ENCODE peak calls at places on chromosomes 16 and 17, in ten cellular contexts. One of them, this sample, is unnamed.
A peak's percentile ranks its signal among the peaks of the same experiment; 100 is the strongest.

GRCh38 chr16:31377210-31377903 is 15.8 kb upstream of the ITGAD start:
- DNase-seq in Calu3: no peak
- DNase-seq in neural crest cell: no peak
- DNase-seq in HL-60: no peak
- DNase-seq in uterus: no peak
- DNase-seq in LNCaP clone FGC: no peak
- DNase-seq in lung: no peak
- DNase-seq in right atrium auricular region: no peak
- DNase-seq in BE2C: no peak
- DNase-seq in tibial artery: no peak
- DNase-seq in this sample: no peak

GRCh38 chr16:75085556-75085955 is 31.0 kb downstream of the LDHD start:
- DNase-seq in Calu3: no peak
- DNase-seq in neural crest cell: no peak
- DNase-seq in HL-60: no peak
- DNase-seq in uterus: no peak
- DNase-seq in LNCaP clone FGC: peak; percentile 57
- DNase-seq in lung: no peak
- DNase-seq in right atrium auricular region: no peak
- DNase-seq in BE2C: no peak
- DNase-seq in tibial artery: no peak
- DNase-seq in this sample: no peak

GRCh38 chr17:44930667-44931066 is 15.4 kb upstream of the GFAP start:
- DNase-seq in Calu3: no peak
- DNase-seq in neural crest cell: no peak
- DNase-seq in HL-60: no peak
- DNase-seq in uterus: no peak
- DNase-seq in LNCaP clone FGC: no peak
- DNase-seq in lung: no peak
- DNase-seq in right atrium auricular region: no peak
- DNase-seq in BE2C: peak; percentile 33
- DNase-seq in tibial artery: no peak
- DNase-seq in this sample: no peak

GRCh38 chr16:53053967-53054669 is 673 bp upstream of the CHD9 start:
- DNase-seq in Calu3: peak; percentile 40
- DNase-seq in neural crest cell: no peak
- DNase-seq in HL-60: peak; percentile 56
- DNase-seq in uterus: peak; percentile 50
- DNase-seq in LNCaP clone FGC: no peak
- DNase-seq in lung: peak; percentile 41
- DNase-seq in right atrium auricular region: no peak
- DNase-seq in BE2C: peak; percentile 24
- DNase-seq in tibial artery: peak; percentile 47
- DNase-seq in this sample: peak; percentile 47

GRCh38 chr17:43079578-43080302 is 45.4 kb downstream of the BRCA1 start:
- DNase-seq in Calu3: no peak
- DNase-seq in neural crest cell: no peak
- DNase-seq in HL-60: no peak
- DNase-seq in uterus: no peak
- DNase-seq in LNCaP clone FGC: no peak
- DNase-seq in lung: no peak
- DNase-seq in right atrium auricular region: no peak
- DNase-seq in BE2C: no peak
- DNase-seq in tibial artery: no peak
- DNase-seq in this sample: no peak

GRCh38 chr16:22109258-22109898 is 17.0 kb downstream of the VWA3A start:
- DNase-seq in Calu3: no peak
- DNase-seq in neural crest cell: no peak
- DNase-seq in HL-60: no peak
- DNase-seq in uterus: no peak
- DNase-seq in LNCaP clone FGC: no peak
- DNase-seq in lung: no peak
- DNase-seq in right atrium auricular region: no peak
- DNase-seq in BE2C: no peak
- DNase-seq in tibial artery: no peak
- DNase-seq in this sample: no peak

GRCh38 chr16:29925173-29925804 is 737 bp downstream of the KCTD13 start:
- DNase-seq in Calu3: no peak
- DNase-seq in neural crest cell: no peak
- DNase-seq in HL-60: no peak
- DNase-seq in uterus: no peak
- DNase-seq in LNCaP clone FGC: no peak
- DNase-seq in lung: no peak
- DNase-seq in right atrium auricular region: no peak
- DNase-seq in BE2C: no peak
- DNase-seq in tibial artery: no peak
- DNase-seq in this sample: peak; percentile 13

GRCh38 chr16:23466162-23466885 is 13.3 kb upstream of the COG7 start:
- DNase-seq in Calu3: no peak
- DNase-seq in neural crest cell: no peak
- DNase-seq in HL-60: no peak
- DNase-seq in uterus: no peak
- DNase-seq in LNCaP clone FGC: no peak
- DNase-seq in lung: no peak
- DNase-seq in right atrium auricular region: no peak
- DNase-seq in BE2C: no peak
- DNase-seq in tibial artery: no peak
- DNase-seq in this sample: no peak

GRCh38 chr16:49755291-49755611 is 100.7 kb downstream of the ZNF423 start:
- DNase-seq in Calu3: peak; percentile 34
- DNase-seq in neural crest cell: no peak
- DNase-seq in HL-60: no peak
- DNase-seq in uterus: peak; percentile 45
- DNase-seq in LNCaP clone FGC: peak; percentile 26
- DNase-seq in lung: no peak
- DNase-seq in right atrium auricular region: no peak
- DNase-seq in BE2C: no peak
- DNase-seq in tibial artery: no peak
- DNase-seq in this sample: no peak
- TF ChIP-seq CTCF in Calu3: no peak
- TF ChIP-seq CTCF in neural crest cell: peak; percentile 51
- TF ChIP-seq CTCF in HL-60: no peak
- TF ChIP-seq CTCF in uterus: peak; percentile 71
- TF ChIP-seq CTCF in LNCaP clone FGC: peak; percentile 65
- TF ChIP-seq CTCF in lung: no peak
- TF ChIP-seq CTCF in right atrium auricular region: no peak
- TF ChIP-seq CTCF in BE2C: peak; percentile 75
- TF ChIP-seq CTCF in tibial artery: peak; percentile 36
- TF ChIP-seq CTCF in this sample: no peak

GRCh38 chr17:81866440-81867122 is 4.6 kb downstream of the ARHGDIA start:
- DNase-seq in Calu3: no peak
- DNase-seq in neural crest cell: no peak
- DNase-seq in HL-60: peak; percentile 25
- DNase-seq in uterus: no peak
- DNase-seq in LNCaP clone FGC: no peak
- DNase-seq in lung: no peak
- DNase-seq in right atrium auricular region: no peak
- DNase-seq in BE2C: no peak
- DNase-seq in tibial artery: no peak
- DNase-seq in this sample: peak; percentile 20

GRCh38 chr17:81865733-81866439 is 5.3 kb downstream of the ARHGDIA start:
- DNase-seq in Calu3: peak; percentile 89
- DNase-seq in neural crest cell: no peak
- DNase-seq in HL-60: no peak
- DNase-seq in uterus: no peak
- DNase-seq in LNCaP clone FGC: peak; percentile 82
- DNase-seq in lung: no peak
- DNase-seq in right atrium auricular region: no peak
- DNase-seq in BE2C: no peak
- DNase-seq in tibial artery: no peak
- DNase-seq in this sample: no peak

GRCh38 chr17:81867952-81868673 is 3.0 kb downstream of the ARHGDIA start:
- DNase-seq in Calu3: peak; percentile 24
- DNase-seq in neural crest cell: no peak
- DNase-seq in HL-60: peak; percentile 35
- DNase-seq in uterus: no peak
- DNase-seq in LNCaP clone FGC: no peak
- DNase-seq in lung: no peak
- DNase-seq in right atrium auricular region: no peak
- DNase-seq in BE2C: no peak
- DNase-seq in tibial artery: no peak
- DNase-seq in this sample: peak; percentile 32

GRCh38 chr17:81868674-81869220 is 2.4 kb downstream of the ARHGDIA start:
- DNase-seq in Calu3: no peak
- DNase-seq in neural crest cell: no peak
- DNase-seq in HL-60: peak; percentile 33
- DNase-seq in uterus: peak; percentile 83
- DNase-seq in LNCaP clone FGC: no peak
- DNase-seq in lung: no peak
- DNase-seq in right atrium auricular region: no peak
- DNase-seq in BE2C: peak; percentile 63
- DNase-seq in tibial artery: no peak
- DNase-seq in this sample: peak; percentile 38

DNA sequence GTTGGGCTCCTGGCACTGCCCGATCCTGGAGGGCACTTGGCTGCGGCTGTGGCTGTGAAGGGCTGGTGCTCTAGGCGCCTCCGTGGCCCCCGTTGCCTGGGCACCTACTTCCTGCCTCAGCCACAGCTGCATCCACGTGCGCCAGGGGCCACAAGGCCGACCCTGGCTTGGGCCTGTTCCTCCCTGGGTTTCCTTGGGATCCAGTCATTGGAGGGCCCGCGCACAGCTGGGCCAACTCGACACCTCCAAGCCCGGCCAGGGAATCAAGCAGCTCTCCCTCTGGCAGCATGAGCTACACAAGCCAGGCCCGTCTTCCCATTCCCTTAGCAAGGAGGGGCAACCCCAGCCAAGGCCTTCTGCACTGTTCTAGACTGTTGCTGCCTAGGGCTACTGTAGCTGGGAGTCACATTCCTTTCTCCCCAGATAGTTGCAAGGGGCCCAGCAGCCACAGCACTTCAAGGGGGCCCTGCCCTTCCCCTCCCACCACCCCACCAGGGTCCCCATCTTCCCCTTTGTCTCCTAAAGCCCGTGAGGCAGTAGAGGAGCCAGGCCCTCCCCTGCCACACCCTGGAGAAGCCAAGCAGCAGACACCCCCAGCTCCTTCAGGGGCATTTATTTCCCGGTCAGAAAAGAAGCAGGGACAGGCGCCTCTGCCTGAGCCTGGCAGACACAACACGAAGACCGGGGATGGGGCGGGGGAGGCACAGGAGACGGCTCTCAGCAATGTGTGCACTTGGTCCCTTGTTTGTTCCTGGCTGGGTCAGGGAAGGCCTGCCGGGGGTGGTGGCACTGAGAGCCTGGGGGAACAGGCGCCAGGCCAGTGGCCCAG is 3.8 kb downstream of the ARHGDIA start:
- DNase-seq in Calu3: peak; percentile 61
- DNase-seq in neural crest cell: no peak
- DNase-seq in HL-60: peak; percentile 82
- DNase-seq in uterus: no peak
- DNase-seq in LNCaP clone FGC: no peak
- DNase-seq in lung: no peak
- DNase-seq in right atrium auricular region: no peak
- DNase-seq in BE2C: peak; percentile 66
- DNase-seq in tibial artery: no peak
- DNase-seq in this sample: peak; percentile 58
- TF ChIP-seq CTCF in Calu3: no peak
- TF ChIP-seq CTCF in neural crest cell: no peak
- TF ChIP-seq CTCF in HL-60: no peak
- TF ChIP-seq CTCF in uterus: no peak
- TF ChIP-seq CTCF in LNCaP clone FGC: no peak
- TF ChIP-seq CTCF in lung: no peak
- TF ChIP-seq CTCF in right atrium auricular region: no peak
- TF ChIP-seq CTCF in BE2C: no peak
- TF ChIP-seq CTCF in tibial artery: no peak
- TF ChIP-seq CTCF in this sample: no peak

GRCh38 chr17:28059675-28060074 is 17.2 kb downstream of the NLK start:
- DNase-seq in Calu3: no peak
- DNase-seq in neural crest cell: no peak
- DNase-seq in HL-60: no peak
- DNase-seq in uterus: no peak
- DNase-seq in LNCaP clone FGC: no peak
- DNase-seq in lung: no peak
- DNase-seq in right atrium auricular region: no peak
- DNase-seq in BE2C: no peak
- DNase-seq in tibial artery: no peak
- DNase-seq in this sample: no peak

GRCh38 chr17:28055546-28056275 is 13.2 kb downstream of the NLK start:
- DNase-seq in Calu3: no peak
- DNase-seq in neural crest cell: no peak
- DNase-seq in HL-60: no peak
- DNase-seq in uterus: no peak
- DNase-seq in LNCaP clone FGC: no peak
- DNase-seq in lung: no peak
- DNase-seq in right atrium auricular region: no peak
- DNase-seq in BE2C: no peak
- DNase-seq in tibial artery: no peak
- DNase-seq in this sample: no peak

GRCh38 chr17:28053725-28054124 is 11.2 kb downstream of the NLK start:
- DNase-seq in Calu3: no peak
- DNase-seq in neural crest cell: no peak
- DNase-seq in HL-60: no peak
- DNase-seq in uterus: no peak
- DNase-seq in LNCaP clone FGC: no peak
- DNase-seq in lung: no peak
- DNase-seq in right atrium auricular region: no peak
- DNase-seq in BE2C: no peak
- DNase-seq in tibial artery: no peak
- DNase-seq in this sample: no peak

GRCh38 chr17:28056276-28056620 is 13.8 kb downstream of the NLK start:
- DNase-seq in Calu3: no peak
- DNase-seq in neural crest cell: no peak
- DNase-seq in HL-60: no peak
- DNase-seq in uterus: no peak
- DNase-seq in LNCaP clone FGC: peak; percentile 61
- DNase-seq in lung: no peak
- DNase-seq in right atrium auricular region: no peak
- DNase-seq in BE2C: no peak
- DNase-seq in tibial artery: no peak
- DNase-seq in this sample: no peak

DNA sequence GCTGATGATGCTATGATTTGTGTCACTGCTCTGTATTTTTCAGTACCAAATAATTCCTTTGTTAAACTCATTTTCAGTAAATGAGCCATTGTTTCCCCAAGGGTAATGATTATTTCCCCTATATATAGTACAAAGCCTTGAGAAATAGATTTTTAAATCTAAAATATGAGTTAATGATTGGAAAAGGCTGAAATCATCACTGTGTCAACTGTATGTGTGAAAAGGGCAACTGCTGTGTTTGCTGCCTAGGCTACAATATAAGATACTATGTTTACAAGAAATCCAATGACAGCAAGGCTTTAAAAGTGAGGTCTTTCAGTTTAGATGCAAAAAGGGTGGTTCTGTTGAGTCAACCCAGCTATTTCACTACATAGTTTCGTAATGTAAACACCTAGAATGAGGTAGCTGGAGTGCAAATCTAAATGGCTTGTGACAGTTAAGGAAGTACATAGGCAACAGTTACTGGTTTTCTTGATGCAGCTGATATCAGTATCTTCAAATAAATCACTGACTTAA is 15.3 kb downstream of the NLK start:
- DNase-seq in Calu3: no peak
- DNase-seq in neural crest cell: no peak
- DNase-seq in HL-60: peak; percentile 52
- DNase-seq in uterus: no peak
- DNase-seq in LNCaP clone FGC: peak; percentile 56
- DNase-seq in lung: no peak
- DNase-seq in right atrium auricular region: no peak
- DNase-seq in BE2C: no peak
- DNase-seq in tibial artery: no peak
- DNase-seq in this sample: no peak
- TF ChIP-seq CTCF in Calu3: no peak
- TF ChIP-seq CTCF in neural crest cell: no peak
- TF ChIP-seq CTCF in HL-60: no peak
- TF ChIP-seq CTCF in uterus: no peak
- TF ChIP-seq CTCF in LNCaP clone FGC: no peak
- TF ChIP-seq CTCF in lung: no peak
- TF ChIP-seq CTCF in right atrium auricular region: no peak
- TF ChIP-seq CTCF in BE2C: no peak
- TF ChIP-seq CTCF in tibial artery: no peak
- TF ChIP-seq CTCF in this sample: no peak

GRCh38 chr17:59607817-59608403 is 11.8 kb upstream of the CLTC start:
- DNase-seq in Calu3: no peak
- DNase-seq in neural crest cell: no peak
- DNase-seq in HL-60: peak; percentile 15
- DNase-seq in uterus: no peak
- DNase-seq in LNCaP clone FGC: no peak
- DNase-seq in lung: no peak
- DNase-seq in right atrium auricular region: no peak
- DNase-seq in BE2C: peak; percentile 40
- DNase-seq in tibial artery: no peak
- DNase-seq in this sample: peak; percentile 71
- TF ChIP-seq CTCF in Calu3: no peak
- TF ChIP-seq CTCF in neural crest cell: peak; percentile 45
- TF ChIP-seq CTCF in HL-60: no peak
- TF ChIP-seq CTCF in uterus: no peak
- TF ChIP-seq CTCF in LNCaP clone FGC: peak; percentile 14
- TF ChIP-seq CTCF in lung: no peak
- TF ChIP-seq CTCF in right atrium auricular region: no peak
- TF ChIP-seq CTCF in BE2C: peak; percentile 31
- TF ChIP-seq CTCF in tibial artery: no peak
- TF ChIP-seq CTCF in this sample: peak; percentile 48

This sample was measured in activated CD8-positive, alpha-beta T cell treated with anti-CD3 and anti-CD28 coated beads for 36 hours.